ENCODE peak calls at places on chromosomes 1 and 21, in five cellular contexts. Q is tibial nerve, P is IMR-90, G is lower leg skin, N is uterus. R is an unnamed sample.

GRCh38 chr1:92486251-92487077 is at the start of gene GFI1:
- DNase-seq in P (no peak), Q (no peak), N (no peak), G (no peak), R (no peak)

GRCh38 chr1:166852918-166853317 is 13.6 kb downstream of the POGK start:
- DNase-seq in P (no peak), G (no peak), N (no peak), Q (no peak), R (no peak)

GRCh38 chr21:45380566-45380965 is 24.4 kb upstream of the COL18A1 start:
- DNase-seq in G (peak; percentile 54), P (no peak), Q (no peak), N (peak; percentile 3), R (peak; percentile 7)

GRCh38 chr1:201703646-201704438 is 125.1 kb upstream of the IPO9 start:
- DNase-seq in N (peak; percentile 85), P (peak; percentile 77), G (peak; percentile 97), Q (peak; percentile 62), R (peak; percentile 72)

GRCh38 chr1:232378266-232379041 is 251.5 kb downstream of the SIPA1L2 start:
- DNase-seq in P (no peak), G (no peak), N (no peak), Q (no peak), R (no peak)

GRCh38 chr21:36134820-36135390 is at the start of gene CBR3:
- DNase-seq in P (peak; percentile 41), N (peak; percentile 76), G (peak; percentile 94), Q (peak; percentile 66), R (peak; percentile 78)

GRCh38 chr1:4053774-4054173 is 153.7 kb upstream of the C1orf174 start:
- DNase-seq in Q (no peak), P (no peak), N (no peak), G (peak; percentile 79), R (no peak)

GRCh38 chr21:43885721-43886120 is 20.7 kb downstream of the AGPAT3 start:
- DNase-seq in P (no peak), N (no peak), Q (no peak), G (no peak), R (peak; percentile 30)

GRCh38 chr21:42520628-42521253 is 7.1 kb downstream of the SLC37A1 start:
- DNase-seq in N (no peak), Q (no peak), P (no peak), G (peak; percentile 77), R (no peak)

GRCh38 chr21:33355996-33356395 is 31.2 kb downstream of the IFNAR1 start:
- DNase-seq in Q (no peak), G (no peak), N (no peak), P (no peak), R (no peak)

GRCh38 chr1:201881617-201882016 is 7.1 kb upstream of the SHISA4 start:
- DNase-seq in P (no peak), G (no peak), N (no peak), Q (no peak), R (no peak)

GRCh38 chr1:25804964-25805862 is 5.2 kb downstream of the SELENON start:
- DNase-seq in Q (no peak), P (no peak), N (no peak), G (no peak), R (no peak)

GRCh38 chr1:214076004-214076320 is 88.2 kb downstream of the PROX1 start:
- DNase-seq in N (no peak), P (no peak), Q (no peak), G (no peak), R (no peak)

GRCh38 chr1:178651742-178652141 is 73.3 kb upstream of the RALGPS2 start:
- DNase-seq in N (no peak), G (no peak), Q (no peak), P (peak; percentile 83), R (no peak)

GRCh38 chr1:11198257-11198656 is 9.1 kb downstream of the ANGPTL7 start:
- DNase-seq in P (no peak), G (no peak), Q (no peak), N (no peak), R (no peak)

GRCh38 chr1:28066393-28067154 is 21.8 kb downstream of the EYA3 start:
- DNase-seq in N (no peak), Q (no peak), P (no peak), G (no peak), R (no peak)

GRCh38 chr1:212596798-212597197 is 11.8 kb upstream of the ATF3 start:
- DNase-seq in Q (no peak), N (no peak), G (no peak), P (no peak), R (no peak)

GRCh38 chr1:174114788-174115448 is 44.4 kb upstream of the RABGAP1L start:
- DNase-seq in P (peak; percentile 40), Q (no peak), N (no peak), G (no peak), R (no peak)

GRCh38 chr1:60367522-60367921 is 294.0 kb upstream of the C1orf87 start:
- DNase-seq in P (no peak), N (no peak), Q (no peak), G (peak; percentile 82), R (no peak)

GRCh38 chr1:30903343-30904034 is 5.1 kb downstream of the SDC3 start:
- DNase-seq in G (no peak), N (peak; percentile 16), P (peak; percentile 43), Q (no peak), R (peak; percentile 6)

GRCh38 chr1:87203890-87204289 is 124.8 kb upstream of the LMO4 start:
- DNase-seq in Q (no peak), P (peak; percentile 74), N (no peak), G (no peak), R (no peak)

GRCh38 chr21:35075546-35075945 is 26.4 kb upstream of the RUNX1 start:
- DNase-seq in G (no peak), N (no peak), P (peak; percentile 82), Q (no peak), R (no peak)

GRCh38 chr1:205597691-205598314 is 34.0 kb downstream of the ELK4 start:
- DNase-seq in N (no peak), P (peak; percentile 66), G (peak; percentile 69), Q (no peak), R (no peak)

GRCh38 chr1:25068829-25069228 is 138.8 kb upstream of the RUNX3 start:
- DNase-seq in N (no peak), Q (no peak), P (no peak), G (no peak), R (no peak)

GRCh38 chr1:43540653-43541071 is 10.0 kb downstream of the PTPRF start:
- DNase-seq in Q (no peak), N (peak; percentile 82), G (no peak), P (no peak), R (peak; percentile 84)

GRCh38 chr1:202046227-202046626 is 35.8 kb downstream of the ELF3 start:
- DNase-seq in G (no peak), N (no peak), P (no peak), Q (no peak), R (no peak)

GRCh38 chr1:39727932-39728317 is 10.8 kb upstream of the PPIE start:
- DNase-seq in P (no peak), G (no peak), N (no peak), Q (no peak), R (no peak)

GRCh38 chr1:225819346-225820192 is 9.6 kb downstream of the EPHX1 start:
- DNase-seq in Q (no peak), N (peak; percentile 58), G (peak; percentile 62), P (no peak), R (peak; percentile 48)

GRCh38 chr1:225818229-225818628 is 8.3 kb downstream of the EPHX1 start:
- DNase-seq in N (no peak), G (peak; percentile 66), P (no peak), Q (no peak), R (no peak)

GRCh38 chr1:225816643-225817538 is 7.0 kb downstream of the EPHX1 start:
- DNase-seq in Q (peak; percentile 34), N (peak; percentile 74), P (peak; percentile 7), G (peak; percentile 90), R (peak; percentile 85)

GRCh38 chr1:225815526-225816178 is 5.7 kb downstream of the EPHX1 start:
- DNase-seq in N (no peak), G (peak; percentile 70), Q (no peak), P (no peak), R (no peak)

GRCh38 chr1:225817611-225818061 is 7.7 kb downstream of the EPHX1 start:
- DNase-seq in P (peak; percentile 88), N (peak; percentile 82), Q (peak; percentile 70), G (peak; percentile 94), R (peak; percentile 75)
- TF ChIP-seq POLR2A in P (no peak), N (no peak), Q (no peak), G (no peak), R (no peak)

GRCh38 chr1:143698016-143698415 is 273.8 kb downstream of the FAM72C start:
- DNase-seq in G (peak; percentile 85), P (no peak), N (no peak), Q (no peak), R (no peak)
- TF ChIP-seq CTCF in G (no peak), P (peak; percentile 39), N (peak; percentile 34), Q (peak; percentile 28), R (no peak)

GRCh38 chr1:35769188-35769758 is 505 bp downstream of the CLSPN start:
- DNase-seq in G (peak; percentile 94), N (peak; percentile 59), P (peak; percentile 75), Q (peak; percentile 45), R (peak; percentile 69)
- TF ChIP-seq POLR2A in G (no peak), N (no peak), P (no peak), Q (no peak), R (no peak)

DNA sequence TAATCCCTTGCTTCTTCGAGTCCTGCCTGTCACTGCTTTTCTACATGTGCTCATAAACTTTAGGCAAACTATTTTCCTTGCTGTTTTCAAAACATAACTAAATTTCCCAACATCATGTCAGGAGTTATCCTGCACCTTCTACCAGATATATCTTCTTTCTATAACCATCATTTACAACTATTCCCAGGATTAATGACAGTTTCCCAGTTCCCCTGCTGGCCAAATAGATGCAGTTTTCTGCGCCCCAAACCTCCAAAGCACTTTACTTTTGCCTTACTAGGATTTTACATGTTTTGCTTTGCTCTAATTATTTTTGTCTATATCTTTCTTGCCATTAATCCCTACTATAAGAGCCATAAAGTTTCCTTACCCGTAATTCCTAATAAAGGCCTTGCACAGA is 122.5 kb downstream of the GLUL start:
- DNase-seq in N (no peak), G (no peak), P (no peak), Q (no peak), R (no peak)
- TF ChIP-seq CTCF in N (no peak), G (no peak), P (no peak), Q (no peak), R (no peak)

R was measured in ovary.